ENCODE peak calls at places on chromosomes 3 and 15, in four cellular contexts. H, C, P and B are unnamed samples.

GRCh38 chr15:75577401-75578205 is 1.5 kb downstream of the PTPN9 start:
- DNase-seq in P (peak), H (peak), C (peak), B (no peak)

GRCh38 chr3:126370606-126371005 is 13.4 kb upstream of the KLF15 start:
- DNase-seq in C (no peak), P (no peak), H (no peak), B (no peak)

GRCh38 chr3:127674099-127674792 is 1.5 kb downstream of the ABTB1 start:
- DNase-seq in P (no peak), H (no peak), C (no peak), B (no peak)

GRCh38 chr3:31166249-31166885 is 271.9 kb upstream of the GADL1 start:
- DNase-seq in P (peak), H (no peak), C (peak), B (no peak)

GRCh38 chr3:174215426-174215825 is 643.7 kb upstream of the NAALADL2 start:
- DNase-seq in C (no peak), H (no peak), P (no peak), B (no peak)

GRCh38 chr15:68053701-68053996 is 466 bp upstream of the PIAS1 start:
- DNase-seq in H (no peak), P (no peak), C (no peak), B (no peak)

GRCh38 chr3:148643389-148643840 is 54.3 kb upstream of the AGTR1 start:
- DNase-seq in P (peak), H (no peak), C (peak), B (no peak)

GRCh38 chr3:171342200-171342599 is 118.0 kb downstream of the TNIK start:
- DNase-seq in C (no peak), H (no peak), P (no peak), B (no peak)

GRCh38 chr3:132222868-132223538 is 94.2 kb upstream of the ACP3 start:
- DNase-seq in P (peak), H (no peak), C (no peak), B (no peak)

GRCh38 chr15:74200871-74201419 is 1.6 kb downstream of the STRA6 start:
- DNase-seq in P (peak), C (no peak), H (no peak), B (no peak)

GRCh38 chr3:13028010-13028821 is 45.0 kb downstream of the IQSEC1 start:
- DNase-seq in C (no peak), H (peak), P (no peak), B (no peak)

GRCh38 chr3:13025778-13026518 is 47.3 kb downstream of the IQSEC1 start:
- DNase-seq in C (no peak), H (no peak), P (no peak), B (no peak)

GRCh38 chr3:13025090-13025489 is 48.1 kb downstream of the IQSEC1 start:
- DNase-seq in H (no peak), C (peak), P (peak), B (no peak)

GRCh38 chr3:13026534-13026933 is 46.7 kb downstream of the IQSEC1 start:
- DNase-seq in P (no peak), H (no peak), C (no peak), B (no peak)

DNA sequence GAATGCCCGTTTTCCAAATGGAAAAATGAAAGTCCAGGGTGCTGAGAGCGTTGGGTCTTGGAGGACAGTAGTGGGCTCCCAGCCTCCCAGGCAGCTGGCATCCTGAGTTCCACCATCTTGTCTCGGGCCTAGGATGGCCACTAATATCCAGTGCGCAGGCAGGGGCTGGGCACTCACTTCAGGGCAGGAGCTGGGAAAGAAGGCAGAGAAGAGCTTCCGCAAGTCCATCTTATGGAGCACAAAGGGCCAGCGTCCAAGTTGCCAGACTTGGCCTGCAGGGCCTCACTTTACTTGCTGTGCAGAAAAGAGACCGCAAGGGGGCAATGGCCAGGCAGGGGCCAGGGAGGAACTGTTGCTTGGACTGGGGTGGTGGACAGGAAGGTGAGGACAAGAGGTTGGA is 46.1 kb downstream of the IQSEC1 start:
- DNase-seq in C (no peak), H (no peak), P (no peak), B (no peak)
- TF ChIP-seq CTCF in C (no peak), H (no peak), P (no peak), B (no peak)

GRCh38 chr3:43997788-43998373 is 243.8 kb upstream of the TOPAZ1 start:
- DNase-seq in P (no peak), H (peak), C (no peak), B (no peak)

GRCh38 chr3:43998374-43998840 is 243.3 kb upstream of the TOPAZ1 start:
- DNase-seq in C (no peak), H (peak), P (no peak), B (no peak)

GRCh38 chr3:43995078-43995928 is 246.4 kb upstream of the TOPAZ1 start:
- DNase-seq in C (no peak), H (peak), P (peak), B (no peak)

GRCh38 chr3:43995929-43996378 is 245.7 kb upstream of the TOPAZ1 start:
- DNase-seq in H (peak), C (no peak), P (no peak), B (no peak)

DNA sequence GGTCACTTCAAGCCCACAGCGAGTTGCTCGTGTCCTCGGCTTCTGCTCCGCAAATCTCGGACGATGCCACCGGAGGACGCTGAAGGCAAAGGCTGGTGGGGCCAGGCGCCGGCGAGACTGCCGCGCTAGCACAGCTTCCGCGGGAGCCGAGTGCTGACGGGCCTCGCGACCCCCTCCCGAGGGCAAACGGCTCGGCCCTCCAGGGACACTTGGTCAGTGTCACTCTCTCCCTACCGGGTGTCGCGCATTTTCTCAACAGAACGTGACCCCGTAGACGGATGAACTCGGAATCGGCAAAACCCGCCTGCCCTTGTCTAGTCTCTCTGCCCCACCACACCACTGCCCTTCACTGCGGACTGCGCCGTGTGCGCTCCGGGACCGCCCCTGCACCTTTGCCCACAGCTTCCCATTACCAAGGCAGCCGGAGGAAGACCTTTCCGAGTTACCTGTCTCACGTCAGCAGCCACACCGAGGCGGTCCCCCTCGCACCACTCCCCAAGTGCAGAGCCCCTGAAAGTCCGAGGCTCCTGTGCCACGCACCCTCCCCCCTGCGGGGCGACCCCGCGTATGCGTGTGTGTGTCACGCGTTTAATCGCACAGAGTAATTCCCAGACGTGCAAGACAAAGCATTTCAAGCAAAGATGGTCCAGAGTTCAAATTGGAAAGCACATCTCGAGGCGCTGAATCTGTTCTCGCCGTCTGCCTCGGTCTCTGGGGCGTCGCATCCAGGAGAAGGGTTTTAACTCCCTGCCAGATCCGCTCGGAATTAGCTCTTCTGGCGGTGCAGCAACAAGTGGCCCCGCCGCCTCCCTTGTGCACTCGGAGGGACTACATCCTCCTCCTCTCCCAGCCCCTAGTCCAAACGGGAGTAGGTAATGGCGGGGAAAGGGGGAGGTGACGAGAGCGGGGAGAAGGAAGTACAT is 245.0 kb upstream of the TOPAZ1 start:
- DNase-seq in H (peak), P (peak), C (peak), B (no peak)
- TF ChIP-seq CTCF in H (peak), P (no peak), C (no peak), B (no peak)

DNA sequence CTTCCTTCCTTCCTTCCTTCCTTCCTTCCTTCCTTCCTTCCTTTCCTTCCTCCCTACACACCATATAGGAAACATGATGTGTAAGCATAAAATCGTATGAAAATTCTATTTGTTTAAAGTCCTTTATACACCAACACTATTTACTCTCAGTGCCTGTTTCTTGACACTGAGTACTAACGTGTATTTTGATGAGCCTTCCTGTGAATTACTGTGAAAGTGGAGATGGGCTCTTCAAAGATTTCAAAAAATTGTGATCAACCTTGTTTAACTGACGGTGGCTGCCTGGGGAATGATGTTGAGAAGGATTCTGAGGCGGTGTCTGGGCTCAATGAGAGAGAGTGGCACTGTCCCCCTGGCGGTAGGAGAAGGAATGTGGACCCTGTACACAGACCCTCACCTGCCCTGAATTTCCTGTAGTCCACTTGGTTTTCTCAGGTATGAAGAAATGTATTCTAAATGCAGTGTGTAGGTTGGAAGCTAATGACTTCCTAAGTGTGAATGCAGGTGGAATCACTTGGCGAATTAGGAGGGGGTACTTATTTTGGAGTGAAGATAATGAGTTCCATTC is 237.9 kb downstream of the GAP43 start:
- DNase-seq in P (no peak), H (no peak), C (no peak), B (no peak)
- TF ChIP-seq CTCF in P (no peak), H (peak), C (peak), B (peak)

GRCh38 chr3:197298858-197299854 is 744 bp upstream of the DLG1 start:
- DNase-seq in P (no peak), H (peak), C (no peak), B (peak)

GRCh38 chr3:197298341-197298857 is at the start of gene DLG1:
- DNase-seq in C (peak), P (peak), H (peak), B (peak)

GRCh38 chr3:197295871-197296270 is 2.5 kb downstream of the DLG1 start:
- DNase-seq in H (no peak), C (no peak), P (no peak), B (no peak)

GRCh38 chr3:197297020-197297419 is 1.4 kb downstream of the DLG1 start:
- DNase-seq in H (peak), C (no peak), P (no peak), B (no peak)

GRCh38 chr3:197297476-197298340 is 704 bp downstream of the DLG1 start:
- DNase-seq in P (peak), H (peak), C (peak), B (peak)
- TF ChIP-seq CTCF in P (no peak), H (no peak), C (no peak), B (no peak)

GRCh38 chr3:67104388-67104787 is 106.3 kb downstream of the KBTBD8 start:
- DNase-seq in H (no peak), P (no peak), C (no peak), B (no peak)

GRCh38 chr3:67106874-67107273 is 108.8 kb downstream of the KBTBD8 start:
- DNase-seq in H (no peak), P (no peak), C (no peak), B (no peak)

GRCh38 chr3:67113802-67114407 is 115.8 kb downstream of the KBTBD8 start:
- DNase-seq in C (peak), P (peak), H (peak), B (peak)

DNA sequence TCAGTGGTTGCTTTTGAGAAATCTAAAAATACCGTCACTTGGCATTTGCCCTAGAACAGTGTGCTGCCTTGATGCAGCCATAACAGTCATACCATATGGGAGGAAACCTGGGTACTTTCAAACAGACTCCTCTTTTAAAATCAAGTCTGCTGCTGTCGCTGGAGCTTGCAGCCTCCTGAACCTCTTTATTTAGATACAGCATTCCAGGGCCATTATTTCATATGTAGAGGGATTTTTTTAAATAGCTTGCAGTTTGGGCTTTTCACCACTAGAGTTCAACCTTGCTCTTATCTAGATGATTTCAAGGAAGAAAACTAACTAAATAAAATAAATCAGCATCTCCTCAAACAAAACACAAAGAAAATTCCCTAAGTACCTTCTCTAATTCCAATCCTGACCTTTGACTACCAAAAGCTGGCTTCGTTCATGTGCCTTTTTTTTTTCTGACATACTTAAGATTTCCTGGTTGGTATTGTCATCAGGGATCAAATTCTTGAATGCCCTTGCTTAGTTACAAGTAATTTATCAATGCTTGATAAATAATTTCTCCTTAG is 111.6 kb downstream of the KBTBD8 start:
- DNase-seq in P (peak), H (peak), C (peak), B (no peak)
- TF ChIP-seq CTCF in P (peak), H (peak), C (peak), B (peak)

DNA sequence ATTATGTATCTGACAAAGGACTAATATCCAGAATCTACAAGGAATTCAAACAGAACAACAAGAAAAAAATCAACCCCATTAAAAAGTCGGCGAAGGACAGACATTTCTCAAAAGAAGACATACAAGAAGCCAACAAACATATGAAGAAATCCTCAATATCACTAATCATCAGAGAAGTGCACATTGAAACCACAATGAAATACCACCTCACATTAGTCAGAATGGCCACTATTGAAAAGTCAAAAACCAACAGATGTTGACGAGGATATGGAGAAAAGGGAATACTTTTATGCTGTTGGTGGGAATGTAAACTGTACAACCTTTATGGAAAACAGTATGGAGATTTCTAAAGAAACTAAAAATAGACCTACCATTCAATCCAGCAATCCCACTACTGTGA is 233.1 kb upstream of the PLSCR5 start:
- DNase-seq in P (no peak), C (no peak), H (no peak), B (no peak)
- TF ChIP-seq CTCF in P (no peak), C (no peak), H (no peak), B (no peak)